ENCODE peak calls at places on chromosomes 1 and 21, in seven cellular contexts. One of them, this sample, is unnamed.
A peak's percentile ranks its signal among the peaks of the same experiment; 100 is the strongest.

GRCh38 chr1:84254703-84255238 is 46.7 kb upstream of the SAMD13 start:
- DNase-seq in NCI-H774: no peak
- DNase-seq in CD8-positive, alpha-beta memory T cell: no peak
- DNase-seq in activated CD4-positive, alpha-beta T cell treated with anti-CD3 and anti-CD28 coated beads, Interleukin-2, amount 50 U/mL, for 24 hours: no peak
- DNase-seq in stimulated activated CD4-positive, alpha-beta T cell treated with anti-CD3 and anti-CD28 coated beads, Interleukin-12 subunit alpha, Interleukin-12 subunit beta, amount 100 ng/mL, for 4 hours: no peak
- DNase-seq in islet precursor cell: no peak
- DNase-seq in psoas muscle: no peak
- DNase-seq in this sample: no peak

GRCh38 chr1:213686003-213686582 is 301.7 kb upstream of the PROX1 start:
- DNase-seq in stimulated activated CD4-positive, alpha-beta T cell treated with anti-CD3 and anti-CD28 coated beads, Interleukin-12 subunit alpha, Interleukin-12 subunit beta, amount 100 ng/mL, for 4 hours: no peak
- DNase-seq in NCI-H774: no peak
- DNase-seq in psoas muscle: no peak
- DNase-seq in CD8-positive, alpha-beta memory T cell: no peak
- DNase-seq in islet precursor cell: no peak
- DNase-seq in activated CD4-positive, alpha-beta T cell treated with anti-CD3 and anti-CD28 coated beads, Interleukin-2, amount 50 U/mL, for 24 hours: no peak
- DNase-seq in this sample: no peak

GRCh38 chr1:77533660-77534295 is 148.7 kb downstream of the ZZZ3 start:
- DNase-seq in NCI-H774: peak; percentile 26
- DNase-seq in psoas muscle: peak; percentile 64
- DNase-seq in stimulated activated CD4-positive, alpha-beta T cell treated with anti-CD3 and anti-CD28 coated beads, Interleukin-12 subunit alpha, Interleukin-12 subunit beta, amount 100 ng/mL, for 4 hours: peak; percentile 47
- DNase-seq in activated CD4-positive, alpha-beta T cell treated with anti-CD3 and anti-CD28 coated beads, Interleukin-2, amount 50 U/mL, for 24 hours: peak; percentile 34
- DNase-seq in CD8-positive, alpha-beta memory T cell: peak; percentile 38
- DNase-seq in islet precursor cell: peak; percentile 68
- DNase-seq in this sample: peak; percentile 50

GRCh38 chr1:179229214-179230140 is at the start of gene ABL2:
- DNase-seq in activated CD4-positive, alpha-beta T cell treated with anti-CD3 and anti-CD28 coated beads, Interleukin-2, amount 50 U/mL, for 24 hours: peak; percentile 14
- DNase-seq in islet precursor cell: peak; percentile 86
- DNase-seq in psoas muscle: peak; percentile 64
- DNase-seq in stimulated activated CD4-positive, alpha-beta T cell treated with anti-CD3 and anti-CD28 coated beads, Interleukin-12 subunit alpha, Interleukin-12 subunit beta, amount 100 ng/mL, for 4 hours: peak; percentile 58
- DNase-seq in CD8-positive, alpha-beta memory T cell: peak; percentile 43
- DNase-seq in NCI-H774: peak; percentile 67
- DNase-seq in this sample: peak; percentile 53

GRCh38 chr1:155920717-155921116 is 9.6 kb upstream of the RIT1 start:
- DNase-seq in psoas muscle: no peak
- DNase-seq in activated CD4-positive, alpha-beta T cell treated with anti-CD3 and anti-CD28 coated beads, Interleukin-2, amount 50 U/mL, for 24 hours: no peak
- DNase-seq in NCI-H774: no peak
- DNase-seq in islet precursor cell: no peak
- DNase-seq in CD8-positive, alpha-beta memory T cell: no peak
- DNase-seq in stimulated activated CD4-positive, alpha-beta T cell treated with anti-CD3 and anti-CD28 coated beads, Interleukin-12 subunit alpha, Interleukin-12 subunit beta, amount 100 ng/mL, for 4 hours: no peak
- DNase-seq in this sample: no peak

GRCh38 chr1:152251391-152251790 is 27.4 kb upstream of the HRNR start:
- DNase-seq in psoas muscle: no peak
- DNase-seq in islet precursor cell: no peak
- DNase-seq in activated CD4-positive, alpha-beta T cell treated with anti-CD3 and anti-CD28 coated beads, Interleukin-2, amount 50 U/mL, for 24 hours: no peak
- DNase-seq in stimulated activated CD4-positive, alpha-beta T cell treated with anti-CD3 and anti-CD28 coated beads, Interleukin-12 subunit alpha, Interleukin-12 subunit beta, amount 100 ng/mL, for 4 hours: no peak
- DNase-seq in NCI-H774: no peak
- DNase-seq in CD8-positive, alpha-beta memory T cell: no peak
- DNase-seq in this sample: no peak

GRCh38 chr1:24438423-24438901 is 22.9 kb downstream of the NIPAL3 start:
- DNase-seq in stimulated activated CD4-positive, alpha-beta T cell treated with anti-CD3 and anti-CD28 coated beads, Interleukin-12 subunit alpha, Interleukin-12 subunit beta, amount 100 ng/mL, for 4 hours: no peak
- DNase-seq in islet precursor cell: peak; percentile 82
- DNase-seq in CD8-positive, alpha-beta memory T cell: no peak
- DNase-seq in psoas muscle: peak; percentile 83
- DNase-seq in activated CD4-positive, alpha-beta T cell treated with anti-CD3 and anti-CD28 coated beads, Interleukin-2, amount 50 U/mL, for 24 hours: no peak
- DNase-seq in NCI-H774: no peak
- DNase-seq in this sample: no peak

GRCh38 chr1:202074985-202075773 is 47.5 kb upstream of the GPR37L1 start:
- DNase-seq in CD8-positive, alpha-beta memory T cell: no peak
- DNase-seq in stimulated activated CD4-positive, alpha-beta T cell treated with anti-CD3 and anti-CD28 coated beads, Interleukin-12 subunit alpha, Interleukin-12 subunit beta, amount 100 ng/mL, for 4 hours: no peak
- DNase-seq in psoas muscle: no peak
- DNase-seq in activated CD4-positive, alpha-beta T cell treated with anti-CD3 and anti-CD28 coated beads, Interleukin-2, amount 50 U/mL, for 24 hours: no peak
- DNase-seq in NCI-H774: no peak
- DNase-seq in islet precursor cell: no peak
- DNase-seq in this sample: no peak

GRCh38 chr1:179310721-179311120 is 17.1 kb downstream of the SOAT1 start:
- DNase-seq in NCI-H774: no peak
- DNase-seq in stimulated activated CD4-positive, alpha-beta T cell treated with anti-CD3 and anti-CD28 coated beads, Interleukin-12 subunit alpha, Interleukin-12 subunit beta, amount 100 ng/mL, for 4 hours: no peak
- DNase-seq in psoas muscle: no peak
- DNase-seq in CD8-positive, alpha-beta memory T cell: no peak
- DNase-seq in activated CD4-positive, alpha-beta T cell treated with anti-CD3 and anti-CD28 coated beads, Interleukin-2, amount 50 U/mL, for 24 hours: no peak
- DNase-seq in islet precursor cell: no peak
- DNase-seq in this sample: no peak

GRCh38 chr1:116537439-116537838 is 33.4 kb downstream of the CD58 start:
- DNase-seq in NCI-H774: no peak
- DNase-seq in activated CD4-positive, alpha-beta T cell treated with anti-CD3 and anti-CD28 coated beads, Interleukin-2, amount 50 U/mL, for 24 hours: no peak
- DNase-seq in CD8-positive, alpha-beta memory T cell: no peak
- DNase-seq in stimulated activated CD4-positive, alpha-beta T cell treated with anti-CD3 and anti-CD28 coated beads, Interleukin-12 subunit alpha, Interleukin-12 subunit beta, amount 100 ng/mL, for 4 hours: no peak
- DNase-seq in psoas muscle: no peak
- DNase-seq in islet precursor cell: no peak
- DNase-seq in this sample: no peak

GRCh38 chr1:19423130-19423529 is 62.2 kb downstream of the CAPZB start:
- DNase-seq in islet precursor cell: no peak
- DNase-seq in CD8-positive, alpha-beta memory T cell: no peak
- DNase-seq in stimulated activated CD4-positive, alpha-beta T cell treated with anti-CD3 and anti-CD28 coated beads, Interleukin-12 subunit alpha, Interleukin-12 subunit beta, amount 100 ng/mL, for 4 hours: no peak
- DNase-seq in activated CD4-positive, alpha-beta T cell treated with anti-CD3 and anti-CD28 coated beads, Interleukin-2, amount 50 U/mL, for 24 hours: no peak
- DNase-seq in NCI-H774: no peak
- DNase-seq in psoas muscle: no peak
- DNase-seq in this sample: no peak

GRCh38 chr1:43979528-43980254 is 681 bp downstream of the B4GALT2 start:
- DNase-seq in NCI-H774: no peak
- DNase-seq in stimulated activated CD4-positive, alpha-beta T cell treated with anti-CD3 and anti-CD28 coated beads, Interleukin-12 subunit alpha, Interleukin-12 subunit beta, amount 100 ng/mL, for 4 hours: peak; percentile 37
- DNase-seq in islet precursor cell: no peak
- DNase-seq in activated CD4-positive, alpha-beta T cell treated with anti-CD3 and anti-CD28 coated beads, Interleukin-2, amount 50 U/mL, for 24 hours: no peak
- DNase-seq in psoas muscle: peak; percentile 75
- DNase-seq in CD8-positive, alpha-beta memory T cell: no peak
- DNase-seq in this sample: peak; percentile 35

GRCh38 chr1:50704126-50704525 is 255.9 kb downstream of the FAF1 start:
- DNase-seq in CD8-positive, alpha-beta memory T cell: no peak
- DNase-seq in psoas muscle: no peak
- DNase-seq in NCI-H774: peak; percentile 58
- DNase-seq in stimulated activated CD4-positive, alpha-beta T cell treated with anti-CD3 and anti-CD28 coated beads, Interleukin-12 subunit alpha, Interleukin-12 subunit beta, amount 100 ng/mL, for 4 hours: no peak
- DNase-seq in islet precursor cell: no peak
- DNase-seq in activated CD4-positive, alpha-beta T cell treated with anti-CD3 and anti-CD28 coated beads, Interleukin-2, amount 50 U/mL, for 24 hours: no peak
- DNase-seq in this sample: no peak

GRCh38 chr21:36430841-36431240 is 45.6 kb downstream of the CHAF1B start:
- DNase-seq in psoas muscle: no peak
- DNase-seq in islet precursor cell: no peak
- DNase-seq in activated CD4-positive, alpha-beta T cell treated with anti-CD3 and anti-CD28 coated beads, Interleukin-2, amount 50 U/mL, for 24 hours: no peak
- DNase-seq in stimulated activated CD4-positive, alpha-beta T cell treated with anti-CD3 and anti-CD28 coated beads, Interleukin-12 subunit alpha, Interleukin-12 subunit beta, amount 100 ng/mL, for 4 hours: no peak
- DNase-seq in CD8-positive, alpha-beta memory T cell: no peak
- DNase-seq in NCI-H774: no peak
- DNase-seq in this sample: no peak

GRCh38 chr1:231629132-231629531 is 2.5 kb downstream of the DISC1 start:
- DNase-seq in NCI-H774: no peak
- DNase-seq in stimulated activated CD4-positive, alpha-beta T cell treated with anti-CD3 and anti-CD28 coated beads, Interleukin-12 subunit alpha, Interleukin-12 subunit beta, amount 100 ng/mL, for 4 hours: no peak
- DNase-seq in psoas muscle: no peak
- DNase-seq in islet precursor cell: no peak
- DNase-seq in CD8-positive, alpha-beta memory T cell: no peak
- DNase-seq in activated CD4-positive, alpha-beta T cell treated with anti-CD3 and anti-CD28 coated beads, Interleukin-2, amount 50 U/mL, for 24 hours: no peak
- DNase-seq in this sample: no peak

GRCh38 chr1:110619412-110620249 is 13.5 kb upstream of the KCNA2 start:
- DNase-seq in NCI-H774: peak; percentile 87
- DNase-seq in islet precursor cell: peak; percentile 96
- DNase-seq in psoas muscle: peak; percentile 88
- DNase-seq in activated CD4-positive, alpha-beta T cell treated with anti-CD3 and anti-CD28 coated beads, Interleukin-2, amount 50 U/mL, for 24 hours: peak; percentile 82
- DNase-seq in stimulated activated CD4-positive, alpha-beta T cell treated with anti-CD3 and anti-CD28 coated beads, Interleukin-12 subunit alpha, Interleukin-12 subunit beta, amount 100 ng/mL, for 4 hours: peak; percentile 88
- DNase-seq in CD8-positive, alpha-beta memory T cell: peak; percentile 87
- DNase-seq in this sample: peak; percentile 85

GRCh38 chr1:243346016-243346415 is 90.2 kb downstream of the SDCCAG8 start:
- DNase-seq in NCI-H774: no peak
- DNase-seq in activated CD4-positive, alpha-beta T cell treated with anti-CD3 and anti-CD28 coated beads, Interleukin-2, amount 50 U/mL, for 24 hours: no peak
- DNase-seq in islet precursor cell: no peak
- DNase-seq in stimulated activated CD4-positive, alpha-beta T cell treated with anti-CD3 and anti-CD28 coated beads, Interleukin-12 subunit alpha, Interleukin-12 subunit beta, amount 100 ng/mL, for 4 hours: no peak
- DNase-seq in psoas muscle: no peak
- DNase-seq in CD8-positive, alpha-beta memory T cell: no peak
- DNase-seq in this sample: no peak

GRCh38 chr1:115642168-115643072 is 650 bp downstream of the VANGL1 start:
- DNase-seq in stimulated activated CD4-positive, alpha-beta T cell treated with anti-CD3 and anti-CD28 coated beads, Interleukin-12 subunit alpha, Interleukin-12 subunit beta, amount 100 ng/mL, for 4 hours: peak; percentile 12
- DNase-seq in psoas muscle: peak; percentile 66
- DNase-seq in CD8-positive, alpha-beta memory T cell: no peak
- DNase-seq in activated CD4-positive, alpha-beta T cell treated with anti-CD3 and anti-CD28 coated beads, Interleukin-2, amount 50 U/mL, for 24 hours: no peak
- DNase-seq in NCI-H774: no peak
- DNase-seq in islet precursor cell: peak; percentile 78
- DNase-seq in this sample: peak; percentile 51

GRCh38 chr1:235275223-235275622 is 52.8 kb downstream of the ARID4B start:
- DNase-seq in islet precursor cell: no peak
- DNase-seq in NCI-H774: no peak
- DNase-seq in CD8-positive, alpha-beta memory T cell: no peak
- DNase-seq in activated CD4-positive, alpha-beta T cell treated with anti-CD3 and anti-CD28 coated beads, Interleukin-2, amount 50 U/mL, for 24 hours: no peak
- DNase-seq in stimulated activated CD4-positive, alpha-beta T cell treated with anti-CD3 and anti-CD28 coated beads, Interleukin-12 subunit alpha, Interleukin-12 subunit beta, amount 100 ng/mL, for 4 hours: no peak
- DNase-seq in psoas muscle: no peak
- DNase-seq in this sample: no peak

GRCh38 chr1:78836736-78837135 is 169.8 kb downstream of the ADGRL4 start:
- DNase-seq in stimulated activated CD4-positive, alpha-beta T cell treated with anti-CD3 and anti-CD28 coated beads, Interleukin-12 subunit alpha, Interleukin-12 subunit beta, amount 100 ng/mL, for 4 hours: no peak
- DNase-seq in activated CD4-positive, alpha-beta T cell treated with anti-CD3 and anti-CD28 coated beads, Interleukin-2, amount 50 U/mL, for 24 hours: no peak
- DNase-seq in NCI-H774: no peak
- DNase-seq in islet precursor cell: no peak
- DNase-seq in psoas muscle: no peak
- DNase-seq in CD8-positive, alpha-beta memory T cell: no peak
- DNase-seq in this sample: no peak

GRCh38 chr1:59156526-59157196 is 140.2 kb upstream of the FGGY start:
- DNase-seq in activated CD4-positive, alpha-beta T cell treated with anti-CD3 and anti-CD28 coated beads, Interleukin-2, amount 50 U/mL, for 24 hours: no peak
- DNase-seq in CD8-positive, alpha-beta memory T cell: no peak
- DNase-seq in islet precursor cell: no peak
- DNase-seq in NCI-H774: peak; percentile 58
- DNase-seq in stimulated activated CD4-positive, alpha-beta T cell treated with anti-CD3 and anti-CD28 coated beads, Interleukin-12 subunit alpha, Interleukin-12 subunit beta, amount 100 ng/mL, for 4 hours: no peak
- DNase-seq in psoas muscle: no peak
- DNase-seq in this sample: no peak

GRCh38 chr21:40404319-40404906 is 442.5 kb downstream of the DSCAM start:
- DNase-seq in islet precursor cell: no peak
- DNase-seq in activated CD4-positive, alpha-beta T cell treated with anti-CD3 and anti-CD28 coated beads, Interleukin-2, amount 50 U/mL, for 24 hours: no peak
- DNase-seq in stimulated activated CD4-positive, alpha-beta T cell treated with anti-CD3 and anti-CD28 coated beads, Interleukin-12 subunit alpha, Interleukin-12 subunit beta, amount 100 ng/mL, for 4 hours: no peak
- DNase-seq in NCI-H774: peak; percentile 76
- DNase-seq in psoas muscle: no peak
- DNase-seq in CD8-positive, alpha-beta memory T cell: no peak
- DNase-seq in this sample: no peak

GRCh38 chr21:27134513-27134912 is 167.6 kb upstream of the ADAMTS5 start:
- DNase-seq in islet precursor cell: no peak
- DNase-seq in stimulated activated CD4-positive, alpha-beta T cell treated with anti-CD3 and anti-CD28 coated beads, Interleukin-12 subunit alpha, Interleukin-12 subunit beta, amount 100 ng/mL, for 4 hours: no peak
- DNase-seq in CD8-positive, alpha-beta memory T cell: no peak
- DNase-seq in activated CD4-positive, alpha-beta T cell treated with anti-CD3 and anti-CD28 coated beads, Interleukin-2, amount 50 U/mL, for 24 hours: no peak
- DNase-seq in NCI-H774: peak; percentile 11
- DNase-seq in psoas muscle: no peak
- DNase-seq in this sample: no peak

GRCh38 chr1:9448132-9449105 is 90.8 kb upstream of the SLC25A33 start:
- DNase-seq in islet precursor cell: peak; percentile 95
- DNase-seq in activated CD4-positive, alpha-beta T cell treated with anti-CD3 and anti-CD28 coated beads, Interleukin-2, amount 50 U/mL, for 24 hours: no peak
- DNase-seq in NCI-H774: no peak
- DNase-seq in psoas muscle: no peak
- DNase-seq in CD8-positive, alpha-beta memory T cell: no peak
- DNase-seq in stimulated activated CD4-positive, alpha-beta T cell treated with anti-CD3 and anti-CD28 coated beads, Interleukin-12 subunit alpha, Interleukin-12 subunit beta, amount 100 ng/mL, for 4 hours: no peak
- DNase-seq in this sample: no peak

This sample was measured in progenitor cell of endocrine pancreas.